ENCODE peak calls at places on chromosomes 7 and 10, in nine cellular contexts. D, I, X, L, G, J, S, Q and V are unnamed samples.
A peak's percentile ranks its signal among the peaks of the same experiment; 100 is the strongest.

GRCh38 chr10:117241541-117242462 is 888 bp downstream of the SLC18A2 start:
- DNase-seq in X (peak; percentile 59), S (no peak), D (no peak), G (peak; percentile 5), J (peak; percentile 12), I (peak; percentile 23), L (no peak), Q (no peak), V (peak; percentile 24)

GRCh38 chr10:44662002-44662401 is 249.1 kb upstream of the TMEM72 start:
- DNase-seq in X (no peak), S (no peak), L (no peak), Q (no peak), D (no peak), J (peak; percentile 19), I (no peak), G (no peak), V (no peak)

GRCh38 chr7:85376589-85376988 is 189.7 kb upstream of the SEMA3D start:
- DNase-seq in I (no peak), X (no peak), G (no peak), D (no peak), Q (no peak), L (no peak), J (no peak), S (no peak), V (no peak)

GRCh38 chr7:75621124-75621523 is 117.6 kb downstream of the HIP1 start:
- DNase-seq in D (no peak), S (no peak), I (no peak), G (no peak), X (no peak), J (no peak), Q (no peak), L (no peak), V (no peak)

GRCh38 chr7:97215556-97215955 is 98.1 kb downstream of the SDHAF3 start:
- DNase-seq in S (no peak), L (no peak), X (no peak), I (no peak), J (no peak), Q (no peak), G (no peak), D (no peak), V (peak; percentile 51)

GRCh38 chr7:20514364-20514763 is 101.1 kb upstream of the ABCB5 start:
- DNase-seq in I (peak; percentile 27), L (peak; percentile 88), D (peak; percentile 68), J (peak; percentile 24), Q (no peak), S (peak; percentile 2), X (peak; percentile 90), G (peak; percentile 64), V (peak; percentile 82)

GRCh38 chr7:40298421-40298820 is 163.6 kb downstream of the SUGCT start:
- DNase-seq in S (peak; percentile 81), I (no peak), L (peak; percentile 91), J (peak; percentile 86), X (no peak), D (no peak), Q (no peak), G (peak; percentile 61), V (peak; percentile 33)

GRCh38 chr7:73342645-73343044 is 14.7 kb downstream of the FKBP6 start:
- DNase-seq in S (peak; percentile 68), L (peak; percentile 60), Q (no peak), D (no peak), I (no peak), G (peak; percentile 73), J (peak; percentile 84), X (no peak), V (peak; percentile 39)

GRCh38 chr7:21299766-21300165 is 128.1 kb upstream of the SP4 start:
- DNase-seq in X (no peak), I (no peak), G (no peak), L (no peak), D (no peak), S (no peak), Q (no peak), J (no peak), V (no peak)

GRCh38 chr7:2837476-2837875 is 6.6 kb downstream of the GNA12 start:
- DNase-seq in G (peak; percentile 40), X (no peak), D (no peak), I (no peak), L (no peak), J (peak; percentile 20), Q (no peak), S (no peak), V (no peak)

GRCh38 chr7:128031901-128032604 is 816 bp upstream of the LRRC4 start:
- DNase-seq in I (peak; percentile 16), D (peak; percentile 73), S (peak; percentile 88), J (peak; percentile 93), G (peak; percentile 86), L (peak; percentile 87), Q (peak; percentile 64), X (peak; percentile 84), V (peak; percentile 92)

GRCh38 chr7:142568430-142569097 is 180.7 kb upstream of the PRSS1 start:
- DNase-seq in X (no peak), L (peak; percentile 90), D (no peak), I (no peak), G (peak; percentile 78), Q (no peak), S (peak; percentile 88), J (peak; percentile 88), V (peak; percentile 70)

GRCh38 chr10:88879754-88880286 is at the start of gene STAMBPL1:
- DNase-seq in S (no peak), Q (no peak), L (no peak), X (peak; percentile 78), D (peak; percentile 78), J (no peak), G (peak; percentile 50), I (peak; percentile 44), V (no peak)

GRCh38 chr7:86411804-86412203 is 231.9 kb upstream of the GRM3 start:
- DNase-seq in S (no peak), X (no peak), I (no peak), G (no peak), L (peak; percentile 16), Q (no peak), D (no peak), J (no peak), V (peak; percentile 24)

GRCh38 chr7:13165854-13166253 is 478.4 kb downstream of the ARL4A start:
- DNase-seq in L (no peak), Q (no peak), J (no peak), D (no peak), X (no peak), G (no peak), S (no peak), I (no peak), V (no peak)

DNA sequence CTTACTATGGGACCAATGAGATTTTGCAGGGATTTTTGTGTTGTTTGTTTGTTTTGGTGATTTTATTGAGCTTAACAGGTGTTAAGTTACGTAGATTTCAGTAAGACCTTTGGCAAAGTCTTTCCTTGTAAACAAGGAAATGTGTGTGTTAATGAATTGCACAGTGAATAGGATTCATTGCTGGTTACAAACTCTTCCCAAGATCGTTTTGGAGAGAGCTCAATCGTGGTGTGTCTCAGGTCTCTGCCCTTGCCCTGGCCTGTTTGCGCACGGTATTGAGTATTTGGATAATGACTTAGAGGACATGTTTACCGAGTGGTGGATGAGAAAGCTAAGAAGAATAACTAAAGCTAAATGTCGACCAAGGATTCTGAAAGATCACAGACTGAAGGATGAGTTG is 41.9 kb downstream of the PRPF18 start:
- DNase-seq in G (no peak), D (no peak), L (no peak), Q (no peak), J (no peak), I (no peak), S (no peak), X (no peak), V (no peak)
- H3K4me3 ChIP-seq in G (no peak overlapping the region), D (no peak overlapping the region), L (no peak overlapping the region), Q (no peak overlapping the region), J (no peak overlapping the region), I (no peak overlapping the region), S (no peak overlapping the region), X (no peak overlapping the region), V (no peak overlapping the region)

GRCh38 chr7:137337902-137338301 is 5.6 kb downstream of the PTN start:
- DNase-seq in Q (no peak), I (no peak), S (no peak), X (no peak), L (no peak), G (no peak), J (peak; percentile 11), D (no peak), V (no peak)
- TF ChIP-seq CTCF in Q (no peak), I (no peak), S (peak; percentile 39), X (no peak), L (peak; percentile 17), G (no peak), J (peak; percentile 45), D (no peak), V (no peak)

DNA sequence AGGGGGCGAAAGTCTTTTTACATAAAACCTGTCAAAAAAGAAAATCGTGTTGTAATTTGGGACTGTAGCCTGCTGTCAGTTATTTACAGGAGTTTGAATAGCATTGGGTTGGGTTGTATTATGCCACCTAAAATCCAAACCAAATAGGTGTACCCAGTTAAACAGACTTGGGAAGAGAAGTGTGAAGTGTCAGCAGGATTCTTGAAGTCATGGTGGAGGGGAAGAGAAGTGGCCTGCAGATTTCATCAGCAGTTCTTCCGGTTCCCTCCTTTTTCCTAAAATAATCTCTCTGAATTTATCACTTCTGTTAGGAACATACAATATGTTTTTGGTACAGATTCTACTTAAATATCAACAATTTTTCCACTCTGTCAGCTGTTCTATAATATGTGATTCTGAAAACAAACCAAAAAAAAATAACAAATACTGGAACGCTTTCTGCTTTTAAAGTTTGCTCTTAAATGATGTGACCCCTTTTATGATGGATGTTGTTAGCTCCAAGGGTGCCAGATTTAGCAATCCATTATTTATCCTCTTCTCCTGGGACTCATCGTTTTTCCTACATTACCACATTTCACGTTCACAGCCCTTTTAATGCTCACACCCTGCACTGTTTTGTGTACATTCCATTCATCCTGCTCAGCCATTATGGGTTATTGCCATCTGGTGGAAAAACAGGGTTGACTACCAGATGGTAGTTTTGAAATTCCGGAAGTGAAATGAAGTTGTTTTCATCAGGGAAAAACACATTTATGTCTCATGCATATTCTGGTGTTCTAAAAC is 18.7 kb upstream of the ARHGAP12 start:
- DNase-seq in D (peak; percentile 71), X (no peak), L (peak; percentile 86), I (no peak), G (peak; percentile 93), J (peak; percentile 96), Q (no peak), S (peak; percentile 72), V (peak; percentile 93)
- H3K4me3 ChIP-seq in D (peak overlapping the region; percentile 12), X (peak overlapping the region; percentile 2), L (no peak overlapping the region), I (no peak overlapping the region), G (peak overlapping the region; percentile 13), J (peak overlapping the region; percentile 23), Q (no peak overlapping the region), S (no peak overlapping the region), V (no peak overlapping the region)

DNA sequence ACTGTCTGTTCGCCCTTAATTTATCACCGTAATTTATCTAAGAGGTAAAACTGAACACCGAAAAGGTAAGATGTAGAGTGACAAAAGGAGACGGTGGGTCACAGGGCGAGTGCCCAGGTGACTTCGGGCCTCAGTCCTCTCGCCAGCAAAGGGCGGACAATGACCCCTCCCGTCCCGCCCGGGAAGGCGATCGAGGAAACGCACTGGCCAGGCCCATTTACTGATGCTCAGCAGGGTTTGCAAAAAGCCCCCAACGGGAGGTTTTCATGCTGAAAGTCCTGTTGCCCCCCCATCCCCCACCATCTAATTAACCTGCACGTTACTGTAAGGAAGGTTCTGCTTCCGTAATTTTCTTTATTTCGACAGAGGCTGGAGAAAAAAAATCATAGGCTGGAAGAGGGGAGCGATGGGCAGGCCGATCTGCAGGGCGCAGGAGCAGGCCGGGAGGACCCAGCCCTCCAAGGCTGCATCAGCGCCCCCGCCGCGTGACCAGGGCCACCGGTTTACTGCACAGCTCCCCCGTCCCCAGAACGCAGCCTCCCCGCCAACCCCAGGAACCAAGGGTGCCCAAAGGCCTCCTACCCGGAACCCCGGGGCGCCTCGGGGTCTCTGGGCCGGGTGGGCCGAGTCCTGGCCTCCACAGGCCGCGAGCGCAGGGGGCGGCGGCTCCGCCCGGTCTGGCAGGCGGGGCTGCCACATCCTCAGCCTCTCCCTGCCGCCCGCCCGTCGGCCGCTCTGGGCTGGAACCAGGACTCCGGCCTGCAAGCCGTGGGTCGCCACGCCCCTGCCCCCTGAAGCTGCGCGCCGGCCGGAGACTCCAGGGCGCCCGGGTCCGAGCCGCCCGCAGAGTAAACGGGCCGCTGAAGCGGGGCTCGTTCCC is 637 bp downstream of the OAT start:
- DNase-seq in S (peak; percentile 40), J (peak; percentile 67), D (peak; percentile 85), Q (peak; percentile 71), L (peak; percentile 65), I (peak; percentile 62), G (peak; percentile 72), X (peak; percentile 79), V (peak; percentile 52)
- TF ChIP-seq CTCF in S (peak; percentile 29), J (peak; percentile 18), D (peak; percentile 7), Q (no peak), L (no peak), I (no peak), G (no peak), X (no peak), V (no peak)